ENCODE peak calls at places on chromosomes 12 and 14, in five cellular contexts. Z is upper lobe of right lung, W is cardiac muscle cell, A is MM.1S, J is neuronal stem cell. N is an unnamed sample.

GRCh38 chr12:33588082-33588712 is 148.6 kb upstream of the SYT10 start:
- DNase-seq in Z (no peak), W (peak; percentile 87), A (peak; percentile 62), J (peak; percentile 35), N (no peak)

GRCh38 chr14:49594347-49595089 is 4.2 kb upstream of the LRR1 start:
- DNase-seq in Z (no peak), W (peak; percentile 79), A (no peak), J (no peak), N (no peak)

GRCh38 chr12:109537136-109537535 is 36.2 kb downstream of the MMAB start:
- DNase-seq in Z (no peak), W (no peak), A (no peak), J (no peak), N (no peak)

GRCh38 chr12:26874501-26875296 is 41.7 kb upstream of the ITPR2 start:
- DNase-seq in Z (no peak), W (no peak), A (peak; percentile 33), J (no peak), N (no peak)

GRCh38 chr12:59808317-59808910 is 212.6 kb downstream of the SLC16A7 start:
- DNase-seq in Z (no peak), W (peak; percentile 62), A (peak; percentile 38), J (peak; percentile 6), N (peak; percentile 33)

GRCh38 chr12:32134144-32134888 is 27.7 kb downstream of the BICD1 start:
- DNase-seq in Z (no peak), W (peak; percentile 43), A (peak; percentile 90), J (no peak), N (peak; percentile 27)

GRCh38 chr14:104370256-104370870 is 209.2 kb upstream of the C14orf180 start:
- DNase-seq in Z (no peak), W (no peak), A (no peak), J (no peak), N (no peak)

GRCh38 chr12:116406529-116406928 is 129.0 kb upstream of the MED13L start:
- DNase-seq in Z (peak; percentile 75), W (peak; percentile 90), A (no peak), J (no peak), N (no peak)

GRCh38 chr14:55733609-55734008 is 153.6 kb downstream of the KTN1 start:
- DNase-seq in Z (no peak), W (no peak), A (no peak), J (no peak), N (no peak)

GRCh38 chr12:132015686-132016430 is 66.1 kb downstream of the EP400 start:
- DNase-seq in Z (no peak), W (no peak), A (no peak), J (no peak), N (no peak)

GRCh38 chr14:54252072-54252730 is 144.6 kb upstream of the CDKN3 start:
- DNase-seq in Z (no peak), W (peak; percentile 76), A (no peak), J (no peak), N (no peak)

GRCh38 chr14:53285806-53286205 is 132.7 kb upstream of the DDHD1 start:
- DNase-seq in Z (no peak), W (no peak), A (no peak), J (no peak), N (no peak)

GRCh38 chr12:116076399-116076798 is 201.1 kb downstream of the MED13L start:
- DNase-seq in Z (no peak), W (no peak), A (no peak), J (no peak), N (no peak)

GRCh38 chr14:57983235-57983634 is 117.3 kb upstream of the SLC35F4 start:
- DNase-seq in Z (no peak), W (no peak), A (no peak), J (no peak), N (no peak)

GRCh38 chr12:89211456-89211855 is 140.8 kb downstream of the DUSP6 start:
- DNase-seq in Z (no peak), W (no peak), A (no peak), J (no peak), N (no peak)

GRCh38 chr14:79332504-79333197 is 878.7 kb downstream of the DIO2 start:
- DNase-seq in Z (no peak), W (no peak), A (no peak), J (peak; percentile 52), N (no peak)
- H3K27ac ChIP-seq in Z (no peak overlapping the region), W (no peak overlapping the region), A (no peak overlapping the region), J (peak overlapping the region; percentile 96), N (no peak overlapping the region)

DNA sequence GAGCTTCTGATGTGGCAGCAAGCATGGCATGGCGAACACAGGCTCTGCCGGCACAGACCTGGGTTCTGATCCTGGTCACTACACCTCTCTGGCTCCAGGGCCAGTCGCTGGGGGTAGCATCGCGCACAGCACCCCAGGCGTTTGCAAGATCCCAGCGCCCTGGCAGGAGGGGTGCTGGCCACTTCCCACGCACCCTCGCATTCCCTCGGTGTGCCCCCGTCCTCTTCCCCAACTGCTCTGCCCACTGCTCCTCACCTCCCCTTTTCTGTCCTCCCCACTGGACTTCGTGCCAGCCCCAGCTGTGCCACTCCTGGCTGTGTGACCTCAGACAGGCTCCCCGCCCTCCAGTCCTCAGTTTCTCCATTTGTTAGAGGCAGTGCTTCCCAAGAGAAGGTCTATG is 2.8 kb downstream of the CDK2AP1 start:
- DNase-seq in Z (no peak), W (no peak), A (no peak), J (no peak), N (no peak)
- H3K27ac ChIP-seq in Z (peak overlapping the region; percentile 78), W (peak overlapping the region; percentile 58), A (no peak overlapping the region), J (peak overlapping the region; percentile 94), N (no peak overlapping the region)

DNA sequence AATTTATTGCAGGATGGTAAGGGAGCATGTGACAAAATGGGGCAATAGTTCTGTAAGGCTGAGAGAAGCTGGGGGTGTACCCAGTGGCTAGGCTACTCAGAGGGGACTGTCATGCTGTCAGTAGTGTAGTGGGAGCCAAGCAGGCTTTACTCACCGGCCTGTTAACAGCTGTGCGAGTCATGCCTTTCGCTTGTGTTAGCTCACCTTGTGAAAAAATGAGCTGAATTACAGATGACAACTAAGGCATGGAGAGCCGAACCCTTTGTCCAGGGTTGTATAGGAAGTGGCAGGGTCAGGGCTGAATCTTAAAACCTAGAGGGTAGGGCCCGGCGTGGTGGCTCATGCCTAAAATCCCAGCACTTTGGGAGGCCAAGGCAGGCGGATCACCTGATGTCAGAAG is 37.9 kb downstream of the SH2B3 start:
- DNase-seq in Z (no peak), W (no peak), A (no peak), J (no peak), N (no peak)
- H3K27ac ChIP-seq in Z (peak overlapping the region; percentile 70), W (no peak overlapping the region), A (peak overlapping the region; percentile 99), J (no peak overlapping the region), N (peak overlapping the region; percentile 71)

DNA sequence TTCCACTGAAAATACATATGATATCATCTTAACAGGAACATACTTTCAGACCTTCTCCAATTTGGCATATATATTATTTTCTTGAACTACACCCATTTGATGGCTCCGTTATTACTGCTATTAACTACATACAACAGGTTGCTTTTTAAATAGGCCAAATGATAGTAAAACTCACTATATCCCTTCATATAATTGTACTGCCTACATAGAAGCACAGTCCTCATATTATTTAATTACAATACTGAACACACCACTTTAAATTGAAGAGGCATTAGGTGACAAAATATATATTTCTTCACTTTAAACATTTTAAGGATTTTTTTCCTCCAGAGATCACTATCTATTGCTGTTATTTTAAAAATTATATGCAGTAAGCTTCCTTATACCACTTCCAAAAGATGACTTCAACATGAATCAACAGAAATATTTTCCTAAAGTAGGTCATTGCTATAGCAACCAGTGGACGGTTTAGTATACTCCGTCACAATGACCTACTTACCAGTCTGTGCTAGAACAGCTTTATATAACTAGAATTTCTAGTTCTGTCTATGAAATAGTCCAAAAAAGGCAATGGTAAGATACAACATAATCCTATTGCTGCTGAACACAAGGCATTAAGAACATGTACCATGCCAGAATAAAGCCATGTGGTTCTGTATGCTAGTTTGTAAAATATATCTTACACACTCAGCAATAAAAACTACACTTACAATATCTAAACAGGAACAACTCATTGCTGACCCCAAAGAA is 40.5 kb upstream of the MTERF2 start:
- DNase-seq in Z (no peak), W (peak; percentile 96), A (no peak), J (no peak), N (peak; percentile 82)
- H3K27ac ChIP-seq in Z (peak overlapping the region; percentile 74), W (no peak overlapping the region), A (no peak overlapping the region), J (no peak overlapping the region), N (peak overlapping the region; percentile 91)

GRCh38 chr14:73924337-73924736 is 25.6 kb downstream of the FAM161B start:
- DNase-seq in Z (no peak), W (no peak), A (no peak), J (no peak), N (no peak)
- H3K27ac ChIP-seq in Z (no peak overlapping the region), W (no peak overlapping the region), A (no peak overlapping the region), J (no peak overlapping the region), N (no peak overlapping the region)

GRCh38 chr12:121804417-121805111 is 755 bp downstream of the SETD1B start:
- DNase-seq in Z (no peak), W (peak; percentile 32), A (no peak), J (no peak), N (peak; percentile 57)

GRCh38 chr12:121805171-121805687 is 1.4 kb downstream of the SETD1B start:
- DNase-seq in Z (no peak), W (peak; percentile 39), A (no peak), J (no peak), N (peak; percentile 29)

GRCh38 chr12:121806556-121807308 is 2.9 kb downstream of the SETD1B start:
- DNase-seq in Z (no peak), W (peak; percentile 40), A (no peak), J (no peak), N (no peak)

GRCh38 chr12:121807656-121808347 is 4.0 kb downstream of the SETD1B start:
- DNase-seq in Z (no peak), W (no peak), A (no peak), J (no peak), N (no peak)

GRCh38 chr12:121805800-121806555 is 2.2 kb downstream of the SETD1B start:
- DNase-seq in Z (no peak), W (no peak), A (no peak), J (no peak), N (peak; percentile 34)
- H3K27ac ChIP-seq in Z (peak overlapping the region; percentile 100), W (peak overlapping the region; percentile 100), A (no peak overlapping the region), J (no peak overlapping the region), N (peak overlapping the region; percentile 63)

GRCh38 chr14:92502541-92503286 is 10.9 kb upstream of the RIN3 start:
- DNase-seq in Z (no peak), W (no peak), A (no peak), J (no peak), N (no peak)
- H3K27ac ChIP-seq in Z (no peak overlapping the region), W (no peak overlapping the region), A (no peak overlapping the region), J (no peak overlapping the region), N (no peak overlapping the region)

N was measured in CD4-positive, alpha-beta memory T cell.